ENCODE peak calls at places on chromosomes 5 and 9, in nine cellular contexts. Z is lower lobe of right lung; N is PC-3; P is CD8-positive, alpha-beta T cell; L is SJCRH30; O is mesendoderm; H is dorsolateral prefrontal cortex; K is H9; E is CD4-positive, alpha-beta T cell. C is an unnamed sample.

GRCh38 chr9:134071149-134071548 is 3.3 kb upstream of the BRD3 start:
- DNase-seq in Z (no peak), N (no peak), P (no peak), L (no peak), O (no peak), H (no peak), K (no peak), E (no peak), C (no peak)

GRCh38 chr5:38316544-38317224 is 58.3 kb downstream of the EGFLAM start:
- DNase-seq in Z (no peak), N (no peak), P (no peak), L (peak), O (no peak), H (no peak), K (no peak), E (no peak), C (no peak)

GRCh38 chr5:131263648-131264452 is at the start of gene CDC42SE2:
- DNase-seq in Z (peak), N (peak), P (peak), L (peak), O (peak), H (peak), K (peak), E (peak), C (peak)

GRCh38 chr9:73050887-73051550 is 98.2 kb upstream of the ALDH1A1 start:
- DNase-seq in Z (no peak), N (no peak), P (no peak), L (no peak), O (peak), H (no peak), K (peak), E (no peak), C (no peak)

GRCh38 chr9:87198716-87199115 is 251.4 kb upstream of the GAS1 start:
- DNase-seq in Z (no peak), N (no peak), P (no peak), L (no peak), O (no peak), H (no peak), K (no peak), E (no peak), C (no peak)

GRCh38 chr5:163189023-163189553 is 248.3 kb upstream of the CCNG1 start:
- DNase-seq in Z (no peak), N (no peak), P (no peak), L (no peak), O (peak), H (no peak), K (no peak), E (no peak), C (no peak)

GRCh38 chr5:137220523-137220927 is 278.6 kb downstream of the SPOCK1 start:
- DNase-seq in Z (no peak), N (peak), P (no peak), L (peak), O (peak), H (no peak), K (peak), E (no peak), C (no peak)

GRCh38 chr9:20898885-20899554 is 132.4 kb downstream of the HACD4 start:
- DNase-seq in Z (no peak), N (peak), P (no peak), L (no peak), O (peak), H (no peak), K (no peak), E (no peak), C (no peak)

GRCh38 chr5:139263431-139263975 is 30.0 kb upstream of the MATR3 start:
- DNase-seq in Z (no peak), N (no peak), P (no peak), L (no peak), O (no peak), H (no peak), K (no peak), E (no peak), C (no peak)

GRCh38 chr5:91401175-91401574 is 18.1 kb upstream of the ARRDC3 start:
- DNase-seq in Z (no peak), N (no peak), P (no peak), L (no peak), O (no peak), H (no peak), K (no peak), E (no peak), C (no peak)

GRCh38 chr5:5419291-5420210 is 2.9 kb upstream of the ICE1 start:
- DNase-seq in Z (no peak), N (peak), P (no peak), L (peak), O (peak), H (no peak), K (peak), E (no peak), C (no peak)

GRCh38 chr5:124617787-124618186 is 128.7 kb downstream of the ZNF608 start:
- DNase-seq in Z (no peak), N (no peak), P (no peak), L (no peak), O (no peak), H (no peak), K (no peak), E (no peak), C (no peak)

GRCh38 chr5:138870611-138871010 is 4.5 kb downstream of the LRRTM2 start:
- DNase-seq in Z (no peak), N (no peak), P (no peak), L (no peak), O (peak), H (no peak), K (no peak), E (no peak), C (no peak)

GRCh38 chr5:67165524-67166459 is 30.8 kb downstream of the CD180 start:
- DNase-seq in Z (peak), N (peak), P (peak), L (no peak), O (peak), H (peak), K (peak), E (peak), C (peak)

GRCh38 chr5:112960861-112961504 is 15.6 kb upstream of the DCP2 start:
- DNase-seq in Z (no peak), N (no peak), P (no peak), L (no peak), O (no peak), H (no peak), K (no peak), E (no peak), C (no peak)

GRCh38 chr9:126162611-126163381 is 163.8 kb upstream of the MVB12B start:
- DNase-seq in Z (peak), N (no peak), P (no peak), L (no peak), O (no peak), H (no peak), K (no peak), E (no peak), C (no peak)

GRCh38 chr5:5242056-5242455 is 101.9 kb downstream of the ADAMTS16 start:
- DNase-seq in Z (no peak), N (no peak), P (no peak), L (no peak), O (peak), H (no peak), K (no peak), E (no peak), C (no peak)

GRCh38 chr5:56191646-56192045 is 41.5 kb downstream of the ANKRD55 start:
- DNase-seq in Z (no peak), N (no peak), P (no peak), L (no peak), O (no peak), H (no peak), K (no peak), E (no peak), C (no peak)

GRCh38 chr9:35813434-35814105 is 1.3 kb downstream of the HINT2 start:
- DNase-seq in Z (no peak), N (peak), P (no peak), L (no peak), O (peak), H (no peak), K (peak), E (no peak), C (no peak)

GRCh38 chr5:125261505-125262250 is 515.2 kb upstream of the ZNF608 start:
- DNase-seq in Z (no peak), N (no peak), P (no peak), L (peak), O (no peak), H (no peak), K (no peak), E (no peak), C (no peak)

GRCh38 chr9:16090907-16091629 is 538.2 kb downstream of the CCDC171 start:
- DNase-seq in Z (no peak), N (no peak), P (no peak), L (no peak), O (peak), H (no peak), K (no peak), E (no peak), C (no peak)

GRCh38 chr5:96881511-96882115 is 5.3 kb downstream of the ERAP2 start:
- DNase-seq in Z (no peak), N (peak), P (no peak), L (no peak), O (peak), H (no peak), K (no peak), E (no peak), C (no peak)

GRCh38 chr9:16671591-16672137 is 198.8 kb downstream of the BNC2 start:
- DNase-seq in Z (no peak), N (peak), P (no peak), L (peak), O (no peak), H (no peak), K (no peak), E (no peak), C (no peak)

GRCh38 chr5:5200133-5200532 is 60.0 kb downstream of the ADAMTS16 start:
- DNase-seq in Z (no peak), N (no peak), P (no peak), L (no peak), O (no peak), H (no peak), K (no peak), E (no peak), C (no peak)

GRCh38 chr5:176985516-176985915 is 21.1 kb downstream of the UIMC1 start:
- DNase-seq in Z (no peak), N (no peak), P (peak), L (no peak), O (no peak), H (no peak), K (no peak), E (peak), C (no peak)

GRCh38 chr5:88875609-88876234 is 7.3 kb downstream of the MEF2C start:
- DNase-seq in Z (no peak), N (peak), P (no peak), L (no peak), O (no peak), H (no peak), K (no peak), E (no peak), C (no peak)

GRCh38 chr9:76716270-76716669 is 48.0 kb upstream of the PCA3 start:
- DNase-seq in Z (no peak), N (no peak), P (no peak), L (no peak), O (no peak), H (no peak), K (no peak), E (no peak), C (no peak)

GRCh38 chr5:6752782-6753181 is 39.5 kb downstream of the TENT4A start:
- DNase-seq in Z (no peak), N (no peak), P (no peak), L (no peak), O (no peak), H (no peak), K (no peak), E (no peak), C (no peak)

GRCh38 chr5:120848883-120849282 is 384.8 kb downstream of the PRR16 start:
- DNase-seq in Z (no peak), N (no peak), P (no peak), L (peak), O (peak), H (no peak), K (peak), E (no peak), C (no peak)

GRCh38 chr5:166324372-166324771 is 1967.1 kb upstream of the WWC1 start:
- DNase-seq in Z (no peak), N (no peak), P (no peak), L (no peak), O (peak), H (no peak), K (peak), E (no peak), C (no peak)
- H3K27ac ChIP-seq in Z (no peak), N (no peak), P (no peak), L (no peak), O (no peak), H (no peak), K (no peak), E (no peak), C (no peak)

GRCh38 chr5:140567136-140567818 is 2.6 kb downstream of the SLC35A4 start:
- DNase-seq in Z (no peak), N (no peak), P (no peak), L (no peak), O (no peak), H (no peak), K (no peak), E (no peak), C (peak)

GRCh38 chr5:140564196-140565023 is at the start of the genes APBB3 and SLC35A4:
- DNase-seq in Z (peak), N (peak), P (peak), L (peak), O (peak), H (peak), K (peak), E (peak), C (peak)

GRCh38 chr5:140565024-140565779 is 574 bp downstream of the SLC35A4 start:
- DNase-seq in Z (no peak), N (peak), P (no peak), L (no peak), O (no peak), H (no peak), K (no peak), E (no peak), C (no peak)

GRCh38 chr5:140566665-140567064 is 2.0 kb downstream of the SLC35A4 start:
- DNase-seq in Z (no peak), N (no peak), P (no peak), L (no peak), O (no peak), H (no peak), K (no peak), E (no peak), C (no peak)

GRCh38 chr5:140565780-140566095 is 1.1 kb downstream of the SLC35A4 start:
- DNase-seq in Z (peak), N (no peak), P (no peak), L (no peak), O (peak), H (no peak), K (no peak), E (no peak), C (no peak)
- H3K27ac ChIP-seq in Z (peak), N (no peak), P (no peak), L (no peak), O (no peak), H (peak), K (no peak), E (peak), C (no peak)

DNA sequence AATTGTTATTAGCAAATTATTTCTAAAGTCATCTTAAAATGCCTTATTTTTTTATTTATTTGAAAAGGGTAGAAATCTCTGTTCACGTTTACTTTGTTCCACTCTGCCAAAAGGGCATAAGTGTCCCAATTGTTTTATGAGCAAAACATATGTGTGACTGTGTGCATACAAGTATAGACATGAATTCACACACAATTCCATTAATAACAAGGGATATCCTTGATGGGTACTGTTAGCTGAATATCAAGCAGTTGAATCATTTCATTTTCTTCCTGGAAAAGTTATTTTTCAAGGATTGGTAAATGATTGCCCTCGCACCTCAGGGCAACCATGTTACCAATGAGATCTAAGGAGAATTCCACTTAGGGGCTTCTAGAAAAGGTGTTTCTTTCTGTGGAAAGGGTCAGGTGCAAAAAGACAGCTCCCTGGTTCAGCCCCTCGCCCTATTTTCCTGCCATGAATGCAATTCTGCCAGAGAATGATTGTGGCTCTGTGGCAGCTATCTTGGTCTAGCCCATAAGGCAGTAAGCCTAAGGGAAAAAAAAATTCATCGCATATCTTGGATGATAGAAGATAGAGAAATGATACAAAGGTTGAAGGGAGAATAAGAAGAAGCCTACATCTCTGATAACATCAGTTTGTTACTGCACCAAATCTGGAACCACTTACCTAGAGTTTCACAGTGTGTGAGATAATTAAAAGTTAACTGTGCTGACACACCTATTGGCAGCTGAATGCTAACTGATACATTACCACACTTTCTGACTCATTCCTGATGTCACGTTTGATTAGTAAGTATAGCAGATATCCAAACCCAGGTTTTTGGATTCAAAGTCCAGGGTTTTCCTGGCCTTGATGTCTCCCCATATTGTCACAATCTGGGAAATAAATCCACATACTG is 91.8 kb upstream of the TAF11L2 start:
- DNase-seq in Z (no peak), N (peak), P (no peak), L (no peak), O (no peak), H (no peak), K (no peak), E (no peak), C (no peak)
- H3K27ac ChIP-seq in Z (no peak), N (no peak), P (no peak), L (no peak), O (no peak), H (no peak), K (no peak), E (no peak), C (no peak)

GRCh38 chr9:124799274-124800006 is 22.5 kb downstream of the OLFML2A start:
- DNase-seq in Z (no peak), N (no peak), P (no peak), L (no peak), O (no peak), H (no peak), K (no peak), E (no peak), C (no peak)

GRCh38 chr9:124792976-124793594 is 16.2 kb downstream of the OLFML2A start:
- DNase-seq in Z (no peak), N (no peak), P (no peak), L (peak), O (no peak), H (no peak), K (no peak), E (no peak), C (no peak)

GRCh38 chr9:124797343-124798103 is 20.6 kb downstream of the OLFML2A start:
- DNase-seq in Z (no peak), N (no peak), P (no peak), L (no peak), O (no peak), H (no peak), K (no peak), E (no peak), C (no peak)

GRCh38 chr9:124794902-124795491 is 18.1 kb downstream of the OLFML2A start:
- DNase-seq in Z (no peak), N (peak), P (no peak), L (peak), O (no peak), H (no peak), K (no peak), E (no peak), C (no peak)

DNA sequence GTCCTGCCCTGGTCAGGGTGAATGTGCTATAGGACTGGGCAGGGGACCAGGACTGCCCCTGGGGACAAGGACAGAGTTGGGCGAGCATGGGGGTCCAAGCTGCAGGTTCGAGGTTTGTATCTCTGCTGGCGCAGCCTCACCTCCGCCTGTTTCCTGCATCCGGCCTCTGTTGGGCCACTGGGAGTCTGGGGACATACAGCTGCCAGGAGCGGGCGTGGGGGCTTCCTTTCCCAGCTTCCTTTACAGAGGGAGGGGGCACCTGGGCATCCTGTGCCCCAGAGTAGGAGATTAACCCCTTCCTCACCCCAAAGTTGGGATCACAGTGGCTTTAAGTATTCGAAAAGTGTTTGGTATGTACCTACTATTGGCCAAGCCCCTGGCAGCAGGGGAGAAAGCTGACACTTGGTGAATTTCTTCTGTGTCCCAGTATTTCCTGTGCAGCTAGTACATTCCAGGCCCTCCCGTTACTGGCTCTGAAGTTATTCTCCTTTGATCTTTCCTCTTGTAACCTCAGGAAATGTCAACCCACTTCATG is 19.0 kb downstream of the OLFML2A start:
- DNase-seq in Z (no peak), N (no peak), P (no peak), L (no peak), O (peak), H (no peak), K (no peak), E (no peak), C (no peak)
- H3K27ac ChIP-seq in Z (peak), N (no peak), P (no peak), L (no peak), O (no peak), H (no peak), K (no peak), E (no peak), C (no peak)